ENCODE peak calls at places on chromosomes 7 and 10, in four cellular contexts. Z is WTC11, Y is K562, P is HepG2. N is an unnamed sample.

GRCh38 chr10:120735773-120736371 is 115.3 kb upstream of the WDR11 start:
- DNase-seq in Z (no peak), P (peak), Y (peak), N (peak)

GRCh38 chr7:40024048-40024447 is 74.0 kb downstream of the CDK13 start:
- DNase-seq in Z (no peak), P (no peak), Y (no peak), N (no peak)

GRCh38 chr7:139232893-139233292 is 1.9 kb downstream of the UBN2 start:
- DNase-seq in Y (no peak), P (no peak), Z (no peak), N (no peak)

GRCh38 chr10:132574783-132575319 is 37.3 kb downstream of the INPP5A start:
- DNase-seq in Z (peak), Y (no peak), P (no peak), N (no peak)

GRCh38 chr10:32961892-32962369 is 3.9 kb upstream of the ITGB1 start:
- DNase-seq in Z (no peak), P (peak), Y (no peak), N (no peak)

GRCh38 chr7:78149787-78150186 is 351.2 kb downstream of the PHTF2 start:
- DNase-seq in Y (no peak), P (no peak), Z (no peak), N (no peak)

GRCh38 chr10:36606234-36606839 is 519.1 kb upstream of the ANKRD30A start:
- DNase-seq in Y (no peak), Z (no peak), P (no peak), N (no peak)

GRCh38 chr10:74306227-74306982 is 155.4 kb downstream of the ADK start:
- DNase-seq in Y (no peak), Z (no peak), P (no peak), N (no peak)

GRCh38 chr7:73701357-73701995 is 18.0 kb downstream of the STX1A start:
- DNase-seq in Z (peak), P (peak), Y (peak), N (peak)

GRCh38 chr7:132311747-132312146 is 264.5 kb downstream of the PLXNA4 start:
- DNase-seq in Z (no peak), Y (no peak), P (no peak), N (no peak)

GRCh38 chr10:91051834-91052233 is 130.9 kb upstream of the ANKRD1 start:
- DNase-seq in Y (no peak), Z (no peak), P (no peak), N (no peak)

GRCh38 chr7:73647725-73648592 is 19.7 kb upstream of the VPS37D start:
- DNase-seq in Z (peak), Y (peak), P (peak), N (peak)

GRCh38 chr10:133235891-133236321 is 1.7 kb upstream of the VENTX start:
- DNase-seq in Z (no peak), Y (no peak), P (no peak), N (no peak)

GRCh38 chr7:35869810-35870209 is 69.0 kb downstream of the SEPTIN7 start:
- DNase-seq in Z (no peak), Y (no peak), P (no peak), N (no peak)

GRCh38 chr7:140640060-140640611 is 477 bp downstream of the DENND2A start:
- DNase-seq in Z (peak), P (no peak), Y (no peak), N (peak)

GRCh38 chr7:30799206-30799975 is 28.2 kb downstream of the MINDY4 start:
- DNase-seq in Z (no peak), Y (no peak), P (no peak), N (no peak)

GRCh38 chr7:1058821-1059199 is 14.5 kb downstream of the GPR146 start:
- DNase-seq in Y (no peak), P (no peak), Z (no peak), N (no peak)

GRCh38 chr10:68106656-68107055 is 2.6 kb upstream of the MYPN start:
- DNase-seq in P (no peak), Z (no peak), Y (no peak), N (no peak)

GRCh38 chr7:68121655-68122054 is 1125.0 kb downstream of the TYW1 start:
- DNase-seq in Y (no peak), Z (no peak), P (no peak), N (no peak)

GRCh38 chr7:7324698-7325097 is 142.4 kb downstream of the C1GALT1 start:
- DNase-seq in Y (no peak), P (no peak), Z (no peak), N (no peak)

GRCh38 chr7:151719031-151719894 is 157.7 kb downstream of the PRKAG2 start:
- DNase-seq in Z (no peak), Y (no peak), P (no peak), N (no peak)

GRCh38 chr10:54363390-54363789 is 437.6 kb downstream of the PCDH15 start:
- DNase-seq in Y (no peak), Z (no peak), P (no peak), N (no peak)

GRCh38 chr10:7199152-7199760 is 211.6 kb downstream of the SFMBT2 start:
- DNase-seq in Y (no peak), Z (no peak), P (no peak), N (no peak)

GRCh38 chr7:133602291-133602690 is 349.4 kb downstream of the EXOC4 start:
- DNase-seq in Z (no peak), P (no peak), Y (no peak), N (no peak)

GRCh38 chr10:44180321-44181154 is 204.4 kb downstream of the CXCL12 start:
- DNase-seq in Z (no peak), Y (no peak), P (no peak), N (no peak)

GRCh38 chr10:117442944-117443676 is 67.9 kb upstream of the PDZD8 start:
- DNase-seq in Z (peak), Y (peak), P (peak), N (peak)

GRCh38 chr10:58755688-58756087 is 243.0 kb downstream of the BICC1 start:
- DNase-seq in Z (no peak), P (no peak), Y (no peak), N (no peak)

GRCh38 chr7:106865130-106866115 is at the start of gene PIK3CG:
- DNase-seq in P (no peak), Y (no peak), Z (no peak), N (no peak)

GRCh38 chr10:9681655-9682054 is 1336.0 kb upstream of the CELF2 start:
- DNase-seq in P (no peak), Z (no peak), Y (no peak), N (no peak)

GRCh38 chr7:27177795-27178320 is 3.7 kb upstream of the HOXA10 start:
- DNase-seq in P (no peak), Z (no peak), Y (no peak), N (no peak)
- TF ChIP-seq ELF4 in P (no peak), Z (no peak), Y (no peak), N (no peak)

DNA sequence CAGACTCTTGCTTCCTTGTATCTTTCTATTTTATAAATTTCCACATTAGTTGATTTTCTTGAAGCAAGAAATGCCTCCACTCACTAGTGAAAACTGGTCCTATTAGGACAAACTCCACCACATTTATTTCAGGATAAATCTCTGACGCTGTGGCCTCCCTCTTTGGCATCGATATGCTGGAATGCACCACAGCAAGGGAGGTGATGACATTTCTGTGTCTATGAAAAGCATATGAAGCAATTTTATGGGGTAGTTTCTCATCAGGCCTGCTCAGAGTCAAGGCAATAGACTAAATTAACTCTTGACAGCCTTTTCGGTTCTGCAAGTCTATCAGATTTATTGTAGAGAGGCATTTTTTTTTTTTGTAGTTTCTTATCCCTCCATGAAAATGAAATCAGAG is 304.4 kb downstream of the ZEB1 start:
- DNase-seq in Y (no peak), P (no peak), Z (no peak), N (no peak)
- TF ChIP-seq ELF4 in Y (no peak), P (no peak), Z (no peak), N (no peak)

DNA sequence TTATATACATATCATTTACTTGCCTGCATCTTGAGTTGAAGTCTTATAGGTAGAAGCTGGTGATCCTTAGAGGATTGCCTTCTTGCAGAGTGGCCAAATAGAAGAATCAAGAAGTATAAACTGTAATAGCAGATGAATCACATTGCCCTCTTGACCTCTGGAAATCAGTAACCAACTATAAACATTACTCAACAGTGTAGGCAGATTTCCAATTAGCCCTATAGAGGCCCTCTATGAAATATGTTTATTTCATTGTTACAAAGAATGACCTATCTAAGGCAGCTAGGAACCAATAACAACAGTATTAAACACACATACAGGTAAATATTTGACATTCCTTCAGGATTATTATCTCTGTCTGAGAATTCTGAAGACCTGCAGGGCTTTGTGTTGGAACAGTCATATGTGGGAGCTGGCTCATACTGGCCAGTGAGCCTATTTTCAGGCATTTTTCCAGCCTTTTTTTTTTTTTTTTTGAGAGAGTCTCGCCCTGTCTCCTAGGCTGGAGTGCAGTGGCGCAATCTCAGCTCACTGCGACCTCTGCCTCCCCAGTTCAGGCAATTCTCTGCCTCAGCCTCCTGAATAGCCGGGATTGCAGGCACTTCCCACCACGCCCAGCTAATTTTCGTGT is 7.2 kb upstream of the SRI start:
- DNase-seq in P (peak), Z (no peak), Y (no peak), N (no peak)
- TF ChIP-seq ELF4 in P (no peak), Z (no peak), Y (no peak), N (no peak)

GRCh38 chr7:34019431-34019830 is 114.1 kb downstream of the BMPER start:
- DNase-seq in Z (no peak), Y (no peak), P (no peak), N (no peak)
- TF ChIP-seq ELF4 in Z (no peak), Y (no peak), P (no peak), N (no peak)

GRCh38 chr10:101464082-101464481 is 110.1 kb downstream of the BTRC start:
- DNase-seq in P (no peak), Y (no peak), Z (no peak), N (no peak)
- TF ChIP-seq ELF4 in P (no peak), Y (no peak), Z (no peak), N (no peak)

GRCh38 chr7:4661871-4662270 is 20.2 kb upstream of the FOXK1 start:
- DNase-seq in Z (no peak), Y (no peak), P (no peak), N (no peak)
- TF ChIP-seq ELF4 in Z (no peak), Y (no peak), P (no peak), N (no peak)

DNA sequence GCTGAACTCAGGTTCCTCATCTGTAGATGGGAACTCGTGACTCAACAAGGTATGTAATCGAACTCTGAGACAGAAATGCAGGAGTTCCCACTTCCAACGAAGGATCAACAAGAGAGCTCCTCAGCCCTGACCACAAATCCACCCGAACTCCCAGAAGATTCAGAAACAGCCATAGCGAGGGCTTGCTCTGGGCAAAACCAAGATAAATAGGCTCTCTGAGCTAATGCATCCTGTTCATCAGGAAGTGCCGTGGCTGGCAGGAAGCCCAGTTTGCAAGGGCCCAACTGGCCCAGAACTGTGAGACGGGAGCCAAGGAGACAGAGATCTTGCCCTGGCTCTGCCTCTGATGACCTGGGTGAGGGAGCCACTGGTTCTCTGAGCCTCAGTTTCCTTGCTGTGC is 141.7 kb upstream of the PFKP start:
- DNase-seq in P (no peak), Z (no peak), Y (no peak), N (no peak)
- TF ChIP-seq ELF4 in P (no peak), Z (no peak), Y (no peak), N (no peak)

DNA sequence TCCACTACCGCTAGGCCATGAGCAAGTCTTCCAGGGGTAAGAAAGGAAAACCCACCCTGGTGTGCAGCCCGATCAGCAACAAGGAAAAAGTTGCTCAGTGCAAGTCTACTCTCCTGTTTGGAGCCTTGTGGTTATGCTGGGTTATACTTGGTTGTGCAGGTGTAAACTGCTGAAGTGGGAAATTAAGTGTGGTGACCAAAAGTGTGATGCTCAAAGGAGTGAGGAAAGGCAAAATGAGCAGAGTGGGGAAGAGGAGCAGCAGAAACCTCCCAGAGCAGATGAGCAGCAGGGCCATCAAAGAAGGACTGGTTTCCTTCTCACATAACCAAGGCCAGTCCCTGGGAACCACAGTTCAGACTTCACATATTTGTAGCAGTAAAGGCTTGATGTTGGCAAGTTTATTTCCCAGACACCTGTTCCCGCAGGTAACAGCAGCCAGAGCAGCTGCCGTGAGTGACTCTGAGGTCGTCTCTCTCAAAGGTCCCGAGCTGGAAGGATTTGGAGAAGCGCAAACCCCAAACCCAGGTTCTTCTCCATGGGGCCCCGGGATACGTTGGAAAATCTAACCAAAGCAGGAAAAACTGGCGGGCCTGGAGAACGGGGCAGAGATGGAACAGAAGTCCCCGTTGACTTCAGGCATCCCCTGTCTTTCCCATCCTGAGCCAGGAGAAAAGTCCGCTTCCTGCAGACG is 607 bp upstream of the SMO start:
- DNase-seq in P (no peak), Y (no peak), Z (no peak), N (no peak)
- TF ChIP-seq ELF4 in P (no peak), Y (no peak), Z (no peak), N (no peak)

GRCh38 chr7:127632276-127632910 is 14.5 kb upstream of the PAX4 start:
- DNase-seq in Y (no peak), Z (no peak), P (no peak), N (no peak)

GRCh38 chr7:127628445-127628844 is 10.5 kb upstream of the PAX4 start:
- DNase-seq in Z (peak), Y (no peak), P (no peak), N (no peak)

GRCh38 chr7:127629268-127629854 is 11.4 kb upstream of the PAX4 start:
- DNase-seq in Y (peak), Z (peak), P (peak), N (peak)
- TF ChIP-seq ELF4 in Y (no peak), Z (no peak), P (no peak), N (no peak)